ENCODE peak calls at places on chromosomes 12 and 14, in ten cellular contexts. I, W, C, E, L, B, R, S, M and V are unnamed samples.

GRCh38 chr14:100779691-100780080 is 46.2 kb upstream of the MEG3 start:
- DNase-seq in I (no peak), W (no peak), C (no peak), E (no peak), L (no peak), B (no peak), R (no peak), S (no peak), M (no peak), V (no peak)

GRCh38 chr12:54701940-54702592 is 53.9 kb upstream of the DCD start:
- DNase-seq in I (peak; percentile 36), W (peak; percentile 41), C (peak; percentile 40), E (peak; percentile 58), L (peak; percentile 32), B (no peak), R (no peak), S (no peak), M (peak; percentile 49), V (peak; percentile 25)

GRCh38 chr12:120101617-120102016 is 14.9 kb downstream of the RAB35 start:
- DNase-seq in I (no peak), W (no peak), C (no peak), E (no peak), L (no peak), B (no peak), R (no peak), S (no peak), M (no peak), V (no peak)

GRCh38 chr12:92987362-92987761 is 58.3 kb upstream of the EEA1 start:
- DNase-seq in I (peak; percentile 84), W (peak; percentile 57), C (peak; percentile 37), E (peak; percentile 83), L (peak; percentile 56), B (no peak), R (no peak), S (no peak), M (no peak), V (peak; percentile 39)

GRCh38 chr12:105506678-105507310 is 176.3 kb downstream of the C12orf75 start:
- DNase-seq in I (no peak), W (no peak), C (no peak), E (no peak), L (no peak), B (no peak), R (no peak), S (no peak), M (no peak), V (no peak)

GRCh38 chr12:20404576-20405346 is 36.4 kb downstream of the PDE3A start:
- DNase-seq in I (no peak), W (no peak), C (no peak), E (peak; percentile 38), L (peak; percentile 76), B (peak; percentile 39), R (no peak), S (no peak), M (no peak), V (peak; percentile 68)

GRCh38 chr12:75908961-75909699 is 122.4 kb downstream of the PHLDA1 start:
- DNase-seq in I (peak; percentile 30), W (peak; percentile 85), C (no peak), E (peak; percentile 37), L (peak; percentile 39), B (peak; percentile 86), R (no peak), S (no peak), M (no peak), V (no peak)

GRCh38 chr12:131260970-131261369 is 307.3 kb downstream of the ADGRD1 start:
- DNase-seq in I (no peak), W (no peak), C (no peak), E (no peak), L (no peak), B (no peak), R (no peak), S (no peak), M (no peak), V (no peak)

GRCh38 chr12:57816001-57816854 is 2.3 kb downstream of the AVIL start:
- DNase-seq in I (peak; percentile 13), W (peak; percentile 64), C (no peak), E (no peak), L (no peak), B (no peak), R (no peak), S (no peak), M (no peak), V (no peak)

GRCh38 chr12:93205361-93205760 is 172.4 kb upstream of the NUDT4 start:
- DNase-seq in I (no peak), W (no peak), C (no peak), E (no peak), L (no peak), B (no peak), R (no peak), S (no peak), M (no peak), V (no peak)